ENCODE peak calls at places on chromosome 4, in four cellular contexts. One of them, this sample, is unnamed.

GRCh38 chr4:149465941-149466340 is 349.7 kb downstream of the IQCM start:
- DNase-seq in GM12865: no peak
- DNase-seq in CD4-positive, alpha-beta memory T cell: no peak
- DNase-seq in psoas muscle: no peak
- DNase-seq in this sample: no peak

GRCh38 chr4:79877511-79877910 is 195.5 kb downstream of the ANTXR2 start:
- DNase-seq in psoas muscle: no peak
- DNase-seq in CD4-positive, alpha-beta memory T cell: no peak
- DNase-seq in GM12865: no peak
- DNase-seq in this sample: no peak

GRCh38 chr4:159296061-159296460 is 193.2 kb downstream of the RAPGEF2 start:
- DNase-seq in CD4-positive, alpha-beta memory T cell: no peak
- DNase-seq in GM12865: no peak
- DNase-seq in psoas muscle: no peak
- DNase-seq in this sample: no peak

GRCh38 chr4:3302164-3302785 is 9.5 kb downstream of the RGS12 start:
- DNase-seq in GM12865: peak
- DNase-seq in CD4-positive, alpha-beta memory T cell: peak
- DNase-seq in psoas muscle: no peak
- DNase-seq in this sample: peak

GRCh38 chr4:113809313-113809712 is 47.8 kb upstream of the CAMK2D start:
- DNase-seq in GM12865: no peak
- DNase-seq in psoas muscle: peak
- DNase-seq in CD4-positive, alpha-beta memory T cell: no peak
- DNase-seq in this sample: no peak

GRCh38 chr4:87949961-87950360 is 25.6 kb upstream of the SPP1 start:
- DNase-seq in GM12865: no peak
- DNase-seq in psoas muscle: no peak
- DNase-seq in CD4-positive, alpha-beta memory T cell: no peak
- DNase-seq in this sample: no peak

GRCh38 chr4:84804126-84804525 is 162.4 kb downstream of the WDFY3 start:
- DNase-seq in psoas muscle: no peak
- DNase-seq in GM12865: no peak
- DNase-seq in CD4-positive, alpha-beta memory T cell: no peak
- DNase-seq in this sample: no peak

GRCh38 chr4:58286335-58286734 is 1176.2 kb upstream of the IGFBP7 start:
- DNase-seq in CD4-positive, alpha-beta memory T cell: no peak
- DNase-seq in GM12865: no peak
- DNase-seq in psoas muscle: no peak
- DNase-seq in this sample: no peak

GRCh38 chr4:139686130-139686529 is 20.5 kb downstream of the MGST2 start:
- DNase-seq in GM12865: no peak
- DNase-seq in CD4-positive, alpha-beta memory T cell: no peak
- DNase-seq in psoas muscle: no peak
- DNase-seq in this sample: no peak

GRCh38 chr4:150510176-150510875 is 71.6 kb upstream of the MAB21L2 start:
- DNase-seq in GM12865: no peak
- DNase-seq in psoas muscle: no peak
- DNase-seq in CD4-positive, alpha-beta memory T cell: no peak
- DNase-seq in this sample: no peak

GRCh38 chr4:2259036-2259540 is 2.8 kb downstream of the MXD4 start:
- DNase-seq in CD4-positive, alpha-beta memory T cell: no peak
- DNase-seq in psoas muscle: peak
- DNase-seq in GM12865: no peak
- DNase-seq in this sample: no peak

GRCh38 chr4:146398896-146399443 is 122.8 kb downstream of the SLC10A7 start:
- DNase-seq in GM12865: no peak
- DNase-seq in CD4-positive, alpha-beta memory T cell: no peak
- DNase-seq in psoas muscle: no peak
- DNase-seq in this sample: no peak

GRCh38 chr4:84379881-84380618 is 119.0 kb downstream of the NKX6-1 start:
- DNase-seq in psoas muscle: no peak
- DNase-seq in CD4-positive, alpha-beta memory T cell: no peak
- DNase-seq in GM12865: no peak
- DNase-seq in this sample: no peak

GRCh38 chr4:3284734-3285557 is 7.9 kb upstream of the RGS12 start:
- DNase-seq in GM12865: no peak
- DNase-seq in psoas muscle: peak
- DNase-seq in CD4-positive, alpha-beta memory T cell: no peak
- DNase-seq in this sample: no peak

GRCh38 chr4:18440527-18441215 is 419.1 kb upstream of the LCORL start:
- DNase-seq in CD4-positive, alpha-beta memory T cell: no peak
- DNase-seq in psoas muscle: no peak
- DNase-seq in GM12865: no peak
- DNase-seq in this sample: no peak

GRCh38 chr4:142354041-142354440 is 492.1 kb downstream of the INPP4B start:
- DNase-seq in CD4-positive, alpha-beta memory T cell: no peak
- DNase-seq in psoas muscle: no peak
- DNase-seq in GM12865: no peak
- DNase-seq in this sample: no peak

GRCh38 chr4:150628073-150628472 is 46.1 kb downstream of the MAB21L2 start:
- DNase-seq in psoas muscle: no peak
- DNase-seq in GM12865: no peak
- DNase-seq in CD4-positive, alpha-beta memory T cell: no peak
- DNase-seq in this sample: no peak

GRCh38 chr4:99103166-99103565 is 14.6 kb upstream of the ADH5 start:
- DNase-seq in CD4-positive, alpha-beta memory T cell: no peak
- DNase-seq in psoas muscle: no peak
- DNase-seq in GM12865: no peak
- DNase-seq in this sample: no peak

GRCh38 chr4:169132561-169133305 is 122.7 kb upstream of the CBR4 start:
- DNase-seq in GM12865: no peak
- DNase-seq in psoas muscle: no peak
- DNase-seq in CD4-positive, alpha-beta memory T cell: no peak
- DNase-seq in this sample: no peak

GRCh38 chr4:48578132-48578964 is 88.3 kb downstream of the ZAR1 start:
- DNase-seq in CD4-positive, alpha-beta memory T cell: peak
- DNase-seq in GM12865: peak
- DNase-seq in psoas muscle: no peak
- DNase-seq in this sample: peak

GRCh38 chr4:93771640-93772411 is 56.7 kb upstream of the ATOH1 start:
- DNase-seq in CD4-positive, alpha-beta memory T cell: no peak
- DNase-seq in GM12865: no peak
- DNase-seq in psoas muscle: no peak
- DNase-seq in this sample: no peak

GRCh38 chr4:80335554-80336358 is at the start of gene CFAP299:
- DNase-seq in psoas muscle: peak
- DNase-seq in CD4-positive, alpha-beta memory T cell: peak
- DNase-seq in GM12865: peak
- DNase-seq in this sample: no peak

GRCh38 chr4:98232202-98232601 is 29.0 kb upstream of the RAP1GDS1 start:
- DNase-seq in CD4-positive, alpha-beta memory T cell: no peak
- DNase-seq in GM12865: no peak
- DNase-seq in psoas muscle: no peak
- DNase-seq in this sample: peak

GRCh38 chr4:100009490-100009889 is 59.4 kb upstream of the H2AZ1 start:
- DNase-seq in psoas muscle: no peak
- DNase-seq in GM12865: no peak
- DNase-seq in CD4-positive, alpha-beta memory T cell: no peak
- DNase-seq in this sample: no peak

GRCh38 chr4:2256156-2256731 is 5.7 kb downstream of the MXD4 start:
- DNase-seq in CD4-positive, alpha-beta memory T cell: no peak
- DNase-seq in psoas muscle: peak
- DNase-seq in GM12865: no peak
- DNase-seq in this sample: no peak

GRCh38 chr4:69120869-69121268 is 24.6 kb downstream of the UGT2B7 start:
- DNase-seq in GM12865: no peak
- DNase-seq in CD4-positive, alpha-beta memory T cell: no peak
- DNase-seq in psoas muscle: no peak
- DNase-seq in this sample: no peak

GRCh38 chr4:183185018-183185417 is 86.0 kb downstream of the WWC2 start:
- DNase-seq in psoas muscle: no peak
- DNase-seq in GM12865: peak
- DNase-seq in CD4-positive, alpha-beta memory T cell: no peak
- DNase-seq in this sample: peak

GRCh38 chr4:48275247-48275646 is 5.6 kb upstream of the TEC start:
- DNase-seq in GM12865: peak
- DNase-seq in CD4-positive, alpha-beta memory T cell: no peak
- DNase-seq in psoas muscle: no peak
- DNase-seq in this sample: no peak

GRCh38 chr4:128394778-128395177 is 107.2 kb upstream of the PGRMC2 start:
- DNase-seq in CD4-positive, alpha-beta memory T cell: no peak
- DNase-seq in GM12865: no peak
- DNase-seq in psoas muscle: peak
- DNase-seq in this sample: no peak

GRCh38 chr4:15396157-15396800 is 31.6 kb upstream of the C1QTNF7 start:
- DNase-seq in CD4-positive, alpha-beta memory T cell: peak
- DNase-seq in psoas muscle: no peak
- DNase-seq in GM12865: peak
- DNase-seq in this sample: peak

GRCh38 chr4:71243434-71243833 is 95.4 kb upstream of the SLC4A4 start:
- DNase-seq in GM12865: no peak
- DNase-seq in CD4-positive, alpha-beta memory T cell: no peak
- DNase-seq in psoas muscle: no peak
- DNase-seq in this sample: no peak

GRCh38 chr4:138681000-138681604 is 334.5 kb upstream of the NOCT start:
- DNase-seq in psoas muscle: peak
- DNase-seq in GM12865: peak
- DNase-seq in CD4-positive, alpha-beta memory T cell: peak
- DNase-seq in this sample: peak

GRCh38 chr4:25818293-25819240 is 44.2 kb downstream of the SEL1L3 start:
- DNase-seq in GM12865: no peak
- DNase-seq in CD4-positive, alpha-beta memory T cell: no peak
- DNase-seq in psoas muscle: no peak
- DNase-seq in this sample: no peak

GRCh38 chr4:152273343-152273742 is 262.5 kb downstream of the FBXW7 start:
- DNase-seq in psoas muscle: no peak
- DNase-seq in GM12865: no peak
- DNase-seq in CD4-positive, alpha-beta memory T cell: no peak
- DNase-seq in this sample: no peak

GRCh38 chr4:153393397-153393796 is 48.9 kb downstream of the MND1 start:
- DNase-seq in psoas muscle: peak
- DNase-seq in CD4-positive, alpha-beta memory T cell: no peak
- DNase-seq in GM12865: no peak
- DNase-seq in this sample: no peak

GRCh38 chr4:25937801-25938200 is 23.8 kb downstream of the SMIM20 start:
- DNase-seq in psoas muscle: no peak
- DNase-seq in GM12865: peak
- DNase-seq in CD4-positive, alpha-beta memory T cell: no peak
- DNase-seq in this sample: peak

GRCh38 chr4:152988721-152989553 is 52.8 kb downstream of the FHDC1 start:
- DNase-seq in CD4-positive, alpha-beta memory T cell: no peak
- DNase-seq in GM12865: no peak
- DNase-seq in psoas muscle: no peak
- DNase-seq in this sample: no peak

GRCh38 chr4:8860892-8861575 is 10.6 kb downstream of the HMX1 start:
- DNase-seq in psoas muscle: no peak
- DNase-seq in GM12865: no peak
- DNase-seq in CD4-positive, alpha-beta memory T cell: no peak
- DNase-seq in this sample: no peak
- H3K4me3 ChIP-seq in psoas muscle: no peak
- H3K4me3 ChIP-seq in GM12865: no peak
- H3K4me3 ChIP-seq in CD4-positive, alpha-beta memory T cell: no peak
- H3K4me3 ChIP-seq in this sample: no peak

GRCh38 chr4:110411599-110412011 is 64.3 kb upstream of the ENPEP start:
- DNase-seq in CD4-positive, alpha-beta memory T cell: no peak
- DNase-seq in GM12865: no peak
- DNase-seq in psoas muscle: no peak
- DNase-seq in this sample: no peak
- H3K4me3 ChIP-seq in CD4-positive, alpha-beta memory T cell: no peak
- H3K4me3 ChIP-seq in GM12865: no peak
- H3K4me3 ChIP-seq in psoas muscle: no peak
- H3K4me3 ChIP-seq in this sample: no peak

GRCh38 chr4:55547918-55548317 is 1.2 kb upstream of the CLOCK start:
- DNase-seq in CD4-positive, alpha-beta memory T cell: no peak
- DNase-seq in psoas muscle: no peak
- DNase-seq in GM12865: no peak
- DNase-seq in this sample: no peak
- H3K4me3 ChIP-seq in CD4-positive, alpha-beta memory T cell: peak
- H3K4me3 ChIP-seq in psoas muscle: peak
- H3K4me3 ChIP-seq in GM12865: peak
- H3K4me3 ChIP-seq in this sample: peak

GRCh38 chr4:73870260-73870659 is 1.1 kb downstream of the CXCL1 start:
- DNase-seq in psoas muscle: no peak
- DNase-seq in CD4-positive, alpha-beta memory T cell: no peak
- DNase-seq in GM12865: no peak
- DNase-seq in this sample: no peak

GRCh38 chr4:73867783-73868182 is 1.4 kb upstream of the CXCL1 start:
- DNase-seq in psoas muscle: no peak
- DNase-seq in GM12865: peak
- DNase-seq in CD4-positive, alpha-beta memory T cell: no peak
- DNase-seq in this sample: no peak

GRCh38 chr4:73869130-73870055 is at the start of gene CXCL1:
- DNase-seq in GM12865: no peak
- DNase-seq in psoas muscle: peak
- DNase-seq in CD4-positive, alpha-beta memory T cell: no peak
- DNase-seq in this sample: no peak

GRCh38 chr4:73866236-73866635 is 3.0 kb upstream of the CXCL1 start:
- DNase-seq in GM12865: no peak
- DNase-seq in CD4-positive, alpha-beta memory T cell: no peak
- DNase-seq in psoas muscle: no peak
- DNase-seq in this sample: no peak

DNA sequence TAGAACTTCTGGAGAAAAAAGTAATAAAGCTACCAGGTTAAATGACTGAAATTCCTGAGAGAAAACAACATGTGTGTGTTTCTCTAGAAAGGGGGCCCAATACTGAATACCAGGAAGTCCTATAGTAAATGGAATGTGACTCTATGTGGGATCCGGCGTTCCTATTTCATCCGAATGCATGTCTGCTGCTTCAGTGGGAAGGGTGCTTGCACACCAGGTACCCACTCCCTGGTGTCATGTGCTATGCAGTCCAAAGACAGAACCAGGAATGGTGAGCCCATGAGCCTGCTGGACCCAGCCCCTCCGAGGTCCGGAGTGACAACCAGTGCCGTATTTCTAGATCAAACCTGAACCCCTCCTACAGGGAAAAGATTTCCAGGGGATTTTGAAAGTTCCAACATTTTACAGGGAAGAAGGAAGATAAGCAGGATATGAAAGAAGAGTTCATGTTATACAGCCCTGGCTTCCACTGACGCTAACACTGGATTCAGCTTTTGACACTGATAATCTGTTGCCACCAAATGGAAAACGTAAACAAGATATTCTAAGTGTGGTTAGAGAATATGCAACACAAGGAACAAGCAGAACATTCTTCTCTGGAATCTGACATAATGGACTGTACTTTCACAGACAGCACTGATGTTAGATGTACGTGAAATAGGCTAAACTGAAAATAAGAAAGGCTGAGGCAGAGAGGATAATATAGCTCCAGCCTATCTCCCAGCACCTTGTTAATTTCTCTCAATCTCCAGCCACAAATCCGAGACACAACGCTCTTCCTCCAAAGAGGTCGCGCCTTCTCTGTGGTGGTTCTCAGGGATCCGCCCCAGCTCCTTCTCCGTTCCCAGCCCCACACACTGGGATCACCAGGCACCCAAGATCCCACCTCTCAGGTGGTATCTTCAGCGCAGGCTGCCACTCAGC is 725 bp upstream of the CXCL1 start:
- DNase-seq in GM12865: no peak
- DNase-seq in CD4-positive, alpha-beta memory T cell: no peak
- DNase-seq in psoas muscle: no peak
- DNase-seq in this sample: no peak
- H3K4me3 ChIP-seq in GM12865: no peak
- H3K4me3 ChIP-seq in CD4-positive, alpha-beta memory T cell: no peak
- H3K4me3 ChIP-seq in psoas muscle: peak
- H3K4me3 ChIP-seq in this sample: no peak

GRCh38 chr4:185803015-185803414 is 9.0 kb downstream of the SORBS2 start:
- DNase-seq in psoas muscle: no peak
- DNase-seq in GM12865: no peak
- DNase-seq in CD4-positive, alpha-beta memory T cell: no peak
- DNase-seq in this sample: no peak
- H3K4me3 ChIP-seq in psoas muscle: no peak
- H3K4me3 ChIP-seq in GM12865: no peak
- H3K4me3 ChIP-seq in CD4-positive, alpha-beta memory T cell: no peak
- H3K4me3 ChIP-seq in this sample: no peak

This sample was measured in Jurkat, Clone E6-1.